ENCODE peak calls at places on chromosomes 11 and 22, in nine cellular contexts. One of them, this sample, is unnamed.

GRCh38 chr11:30501744-30502143 is 84.4 kb downstream of the MPPED2 start:
- DNase-seq in IMR-90: no peak
- DNase-seq in HEK293T: no peak
- DNase-seq in NCI-H2029 treated with DMSO at 0.1 percent for 48 hours: no peak
- DNase-seq in stimulated activated CD4-positive, alpha-beta T cell treated with anti-CD3 and anti-CD28 coated beads, Interleukin-1b, Interleukin-23, amount 100 ng/mL, for 24 hours: no peak
- DNase-seq in NCI-H1694 treated with DMSO at 0.1 percent for 48 hours: no peak
- DNase-seq in astrocyte of the spinal cord: no peak
- DNase-seq in hepatocyte: no peak
- DNase-seq in effector memory CD8-positive, alpha-beta T cell: no peak
- DNase-seq in this sample: no peak

GRCh38 chr11:73249304-73249703 is 22.8 kb upstream of the P2RY6 start:
- DNase-seq in astrocyte of the spinal cord: peak
- DNase-seq in hepatocyte: no peak
- DNase-seq in NCI-H1694 treated with DMSO at 0.1 percent for 48 hours: no peak
- DNase-seq in IMR-90: peak
- DNase-seq in effector memory CD8-positive, alpha-beta T cell: no peak
- DNase-seq in HEK293T: no peak
- DNase-seq in NCI-H2029 treated with DMSO at 0.1 percent for 48 hours: no peak
- DNase-seq in stimulated activated CD4-positive, alpha-beta T cell treated with anti-CD3 and anti-CD28 coated beads, Interleukin-1b, Interleukin-23, amount 100 ng/mL, for 24 hours: no peak
- DNase-seq in this sample: no peak

GRCh38 chr11:32478277-32478731 is 43.0 kb upstream of the WT1 start:
- DNase-seq in IMR-90: no peak
- DNase-seq in stimulated activated CD4-positive, alpha-beta T cell treated with anti-CD3 and anti-CD28 coated beads, Interleukin-1b, Interleukin-23, amount 100 ng/mL, for 24 hours: no peak
- DNase-seq in hepatocyte: peak
- DNase-seq in effector memory CD8-positive, alpha-beta T cell: no peak
- DNase-seq in astrocyte of the spinal cord: no peak
- DNase-seq in HEK293T: no peak
- DNase-seq in NCI-H2029 treated with DMSO at 0.1 percent for 48 hours: no peak
- DNase-seq in NCI-H1694 treated with DMSO at 0.1 percent for 48 hours: peak
- DNase-seq in this sample: peak

GRCh38 chr11:48125866-48126265 is 90.7 kb upstream of the OR4B1 start:
- DNase-seq in IMR-90: no peak
- DNase-seq in hepatocyte: no peak
- DNase-seq in stimulated activated CD4-positive, alpha-beta T cell treated with anti-CD3 and anti-CD28 coated beads, Interleukin-1b, Interleukin-23, amount 100 ng/mL, for 24 hours: no peak
- DNase-seq in astrocyte of the spinal cord: no peak
- DNase-seq in NCI-H2029 treated with DMSO at 0.1 percent for 48 hours: no peak
- DNase-seq in NCI-H1694 treated with DMSO at 0.1 percent for 48 hours: no peak
- DNase-seq in effector memory CD8-positive, alpha-beta T cell: no peak
- DNase-seq in HEK293T: no peak
- DNase-seq in this sample: no peak

GRCh38 chr11:12123177-12123576 is 12.8 kb downstream of the MICAL2 start:
- DNase-seq in HEK293T: no peak
- DNase-seq in NCI-H2029 treated with DMSO at 0.1 percent for 48 hours: no peak
- DNase-seq in NCI-H1694 treated with DMSO at 0.1 percent for 48 hours: no peak
- DNase-seq in hepatocyte: no peak
- DNase-seq in IMR-90: peak
- DNase-seq in astrocyte of the spinal cord: no peak
- DNase-seq in stimulated activated CD4-positive, alpha-beta T cell treated with anti-CD3 and anti-CD28 coated beads, Interleukin-1b, Interleukin-23, amount 100 ng/mL, for 24 hours: no peak
- DNase-seq in effector memory CD8-positive, alpha-beta T cell: no peak
- DNase-seq in this sample: no peak

GRCh38 chr11:14423633-14424032 is 64.7 kb upstream of the RRAS2 start:
- DNase-seq in NCI-H1694 treated with DMSO at 0.1 percent for 48 hours: no peak
- DNase-seq in IMR-90: peak
- DNase-seq in astrocyte of the spinal cord: peak
- DNase-seq in hepatocyte: no peak
- DNase-seq in effector memory CD8-positive, alpha-beta T cell: no peak
- DNase-seq in NCI-H2029 treated with DMSO at 0.1 percent for 48 hours: no peak
- DNase-seq in HEK293T: no peak
- DNase-seq in stimulated activated CD4-positive, alpha-beta T cell treated with anti-CD3 and anti-CD28 coated beads, Interleukin-1b, Interleukin-23, amount 100 ng/mL, for 24 hours: no peak
- DNase-seq in this sample: no peak

GRCh38 chr22:19599004-19599403 is 74.8 kb upstream of the CLDN5 start:
- DNase-seq in IMR-90: no peak
- DNase-seq in hepatocyte: no peak
- DNase-seq in effector memory CD8-positive, alpha-beta T cell: no peak
- DNase-seq in HEK293T: no peak
- DNase-seq in astrocyte of the spinal cord: no peak
- DNase-seq in NCI-H2029 treated with DMSO at 0.1 percent for 48 hours: no peak
- DNase-seq in NCI-H1694 treated with DMSO at 0.1 percent for 48 hours: no peak
- DNase-seq in stimulated activated CD4-positive, alpha-beta T cell treated with anti-CD3 and anti-CD28 coated beads, Interleukin-1b, Interleukin-23, amount 100 ng/mL, for 24 hours: no peak
- DNase-seq in this sample: no peak

GRCh38 chr11:74948546-74948897 is 369 bp downstream of the XRRA1 start:
- DNase-seq in effector memory CD8-positive, alpha-beta T cell: no peak
- DNase-seq in hepatocyte: peak
- DNase-seq in NCI-H2029 treated with DMSO at 0.1 percent for 48 hours: no peak
- DNase-seq in NCI-H1694 treated with DMSO at 0.1 percent for 48 hours: no peak
- DNase-seq in astrocyte of the spinal cord: no peak
- DNase-seq in stimulated activated CD4-positive, alpha-beta T cell treated with anti-CD3 and anti-CD28 coated beads, Interleukin-1b, Interleukin-23, amount 100 ng/mL, for 24 hours: no peak
- DNase-seq in IMR-90: no peak
- DNase-seq in HEK293T: no peak
- DNase-seq in this sample: no peak

GRCh38 chr22:22684605-22685561 is 40.5 kb downstream of the GGTLC2 start:
- DNase-seq in HEK293T: peak
- DNase-seq in astrocyte of the spinal cord: peak
- DNase-seq in NCI-H2029 treated with DMSO at 0.1 percent for 48 hours: no peak
- DNase-seq in IMR-90: peak
- DNase-seq in effector memory CD8-positive, alpha-beta T cell: no peak
- DNase-seq in hepatocyte: peak
- DNase-seq in NCI-H1694 treated with DMSO at 0.1 percent for 48 hours: no peak
- DNase-seq in stimulated activated CD4-positive, alpha-beta T cell treated with anti-CD3 and anti-CD28 coated beads, Interleukin-1b, Interleukin-23, amount 100 ng/mL, for 24 hours: no peak
- DNase-seq in this sample: no peak

GRCh38 chr11:76588455-76589325 is 81.9 kb downstream of the LRRC32 start:
- DNase-seq in IMR-90: peak
- DNase-seq in NCI-H2029 treated with DMSO at 0.1 percent for 48 hours: no peak
- DNase-seq in HEK293T: no peak
- DNase-seq in hepatocyte: peak
- DNase-seq in effector memory CD8-positive, alpha-beta T cell: no peak
- DNase-seq in stimulated activated CD4-positive, alpha-beta T cell treated with anti-CD3 and anti-CD28 coated beads, Interleukin-1b, Interleukin-23, amount 100 ng/mL, for 24 hours: no peak
- DNase-seq in NCI-H1694 treated with DMSO at 0.1 percent for 48 hours: no peak
- DNase-seq in astrocyte of the spinal cord: no peak
- DNase-seq in this sample: no peak

GRCh38 chr11:130802567-130802966 is 113.7 kb downstream of the SNX19 start:
- DNase-seq in NCI-H1694 treated with DMSO at 0.1 percent for 48 hours: no peak
- DNase-seq in HEK293T: no peak
- DNase-seq in NCI-H2029 treated with DMSO at 0.1 percent for 48 hours: no peak
- DNase-seq in effector memory CD8-positive, alpha-beta T cell: no peak
- DNase-seq in astrocyte of the spinal cord: no peak
- DNase-seq in hepatocyte: no peak
- DNase-seq in IMR-90: no peak
- DNase-seq in stimulated activated CD4-positive, alpha-beta T cell treated with anti-CD3 and anti-CD28 coated beads, Interleukin-1b, Interleukin-23, amount 100 ng/mL, for 24 hours: no peak
- DNase-seq in this sample: no peak

GRCh38 chr11:65003282-65003681 is 6.5 kb upstream of the BATF2 start:
- DNase-seq in NCI-H2029 treated with DMSO at 0.1 percent for 48 hours: no peak
- DNase-seq in HEK293T: no peak
- DNase-seq in IMR-90: peak
- DNase-seq in NCI-H1694 treated with DMSO at 0.1 percent for 48 hours: no peak
- DNase-seq in hepatocyte: no peak
- DNase-seq in stimulated activated CD4-positive, alpha-beta T cell treated with anti-CD3 and anti-CD28 coated beads, Interleukin-1b, Interleukin-23, amount 100 ng/mL, for 24 hours: no peak
- DNase-seq in astrocyte of the spinal cord: peak
- DNase-seq in effector memory CD8-positive, alpha-beta T cell: no peak
- DNase-seq in this sample: no peak

GRCh38 chr11:106457727-106458126 is 380.3 kb downstream of the AASDHPPT start:
- DNase-seq in hepatocyte: no peak
- DNase-seq in NCI-H2029 treated with DMSO at 0.1 percent for 48 hours: no peak
- DNase-seq in IMR-90: peak
- DNase-seq in astrocyte of the spinal cord: peak
- DNase-seq in HEK293T: no peak
- DNase-seq in effector memory CD8-positive, alpha-beta T cell: no peak
- DNase-seq in NCI-H1694 treated with DMSO at 0.1 percent for 48 hours: no peak
- DNase-seq in stimulated activated CD4-positive, alpha-beta T cell treated with anti-CD3 and anti-CD28 coated beads, Interleukin-1b, Interleukin-23, amount 100 ng/mL, for 24 hours: no peak
- DNase-seq in this sample: no peak